ENCODE peak calls at places on chromosomes 6 and 20, in seven cellular contexts. C is GM23338, K is breast epithelium, P is heart right ventricle, M is Panc1, J is suprapubic skin, N is right lobe of liver. T is an unnamed sample.

GRCh38 chr6:91291071-91291470 is 704.2 kb upstream of the MAP3K7 start:
- DNase-seq in C (no peak), K (no peak), P (no peak), M (no peak), J (no peak), N (no peak), T (no peak)

GRCh38 chr20:44409132-44409600 is 53.7 kb downstream of the HNF4A start:
- DNase-seq in C (no peak), K (no peak), P (no peak), M (no peak), J (no peak), N (no peak), T (no peak)

GRCh38 chr20:43976577-43976976 is 61.9 kb downstream of the TOX2 start:
- DNase-seq in C (no peak), K (no peak), P (no peak), M (no peak), J (peak; percentile 3), N (no peak), T (no peak)

GRCh38 chr20:57287007-57287810 is 20.8 kb upstream of the BMP7 start:
- DNase-seq in C (no peak), K (no peak), P (no peak), M (no peak), J (no peak), N (no peak), T (no peak)

GRCh38 chr20:31594558-31595379 is 10.3 kb upstream of the ID1 start:
- DNase-seq in C (peak; percentile 91), K (no peak), P (peak; percentile 67), M (no peak), J (no peak), N (no peak), T (no peak)

GRCh38 chr6:139081485-139081884 is 52.9 kb downstream of the ABRACL start:
- DNase-seq in C (no peak), K (no peak), P (no peak), M (no peak), J (no peak), N (no peak), T (no peak)

GRCh38 chr6:56022678-56023077 is 147.3 kb upstream of the BMP5 start:
- DNase-seq in C (no peak), K (no peak), P (no peak), M (no peak), J (no peak), N (no peak), T (no peak)

GRCh38 chr6:105223242-105223641 is 43.4 kb upstream of the POPDC3 start:
- DNase-seq in C (no peak), K (no peak), P (no peak), M (no peak), J (no peak), N (no peak), T (no peak)

GRCh38 chr20:61927193-61927825 is 138.4 kb downstream of the TAF4 start:
- DNase-seq in C (no peak), K (no peak), P (peak; percentile 2), M (no peak), J (peak; percentile 77), N (no peak), T (no peak)

GRCh38 chr6:53530346-53530745 is 14.6 kb downstream of the GCLC start:
- DNase-seq in C (peak; percentile 72), K (no peak), P (no peak), M (no peak), J (no peak), N (peak; percentile 35), T (no peak)

GRCh38 chr6:166008441-166009369 is 158.9 kb downstream of the TBXT start:
- DNase-seq in C (peak; percentile 56), K (no peak), P (no peak), M (no peak), J (no peak), N (no peak), T (peak; percentile 61)
- H3K27me3 ChIP-seq in C (peaks cover 81% of the 10 kb centered on the region), K (no peaks in the 10 kb centered on the region), P (peaks cover 78% of the 10 kb centered on the region), M (peaks cover 20% of the 10 kb centered on the region), J (peaks cover 67% of the 10 kb centered on the region), N (no peaks in the 10 kb centered on the region), T (peaks cover 4% of the 10 kb centered on the region)

GRCh38 chr6:35415065-35415880 is 36.9 kb upstream of the FANCE start:
- DNase-seq in C (peak; percentile 81), K (peak; percentile 83), P (peak; percentile 58), M (no peak), J (no peak), N (peak; percentile 80), T (peak; percentile 78)
- TF ChIP-seq CTCF in C (peak; percentile 53), K (peak; percentile 59), P (peak; percentile 66), M (peak; percentile 77), J (peak; percentile 24), N (peak; percentile 65), T (peak; percentile 41)

DNA sequence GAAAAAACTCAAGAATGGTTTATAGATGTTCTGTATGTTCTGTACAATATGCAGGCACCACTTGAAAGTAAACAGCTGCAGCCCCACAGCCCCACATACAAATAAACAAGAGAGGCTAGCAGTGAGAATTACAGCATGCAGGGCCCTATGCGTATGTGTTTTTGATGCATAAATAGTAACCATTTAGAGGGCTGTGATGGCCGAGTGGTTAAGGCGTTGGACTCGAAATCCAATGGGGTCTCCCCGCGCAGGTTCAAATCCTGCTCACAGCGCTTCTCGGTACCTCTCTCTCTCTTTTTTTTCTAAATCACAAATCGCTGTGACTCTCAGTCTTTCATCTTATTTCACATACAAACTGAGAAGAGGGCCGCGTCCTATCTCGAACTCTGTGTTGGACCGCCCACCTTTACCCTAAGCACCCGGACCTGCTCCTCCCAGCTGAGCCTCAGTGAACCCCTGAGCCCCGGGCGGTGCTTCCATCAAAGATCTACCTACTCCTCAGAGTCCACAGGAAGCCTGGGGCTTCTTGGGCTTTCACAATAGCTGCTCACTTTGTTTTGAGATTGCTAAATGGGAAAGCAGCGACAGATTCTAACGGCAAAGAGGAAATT is 37.7 kb upstream of the PRSS16 start:
- DNase-seq in C (peak; percentile 40), K (no peak), P (no peak), M (peak; percentile 64), J (no peak), N (no peak), T (no peak)
- H3K27me3 ChIP-seq in C (peaks cover 19% of the 10 kb centered on the region), K (no peaks in the 10 kb centered on the region), P (peaks cover 91% of the 10 kb centered on the region), M (no peaks in the 10 kb centered on the region), J (peaks cover 75% of the 10 kb centered on the region), N (peaks cover 4% of the 10 kb centered on the region), T (peaks cover 3% of the 10 kb centered on the region)

DNA sequence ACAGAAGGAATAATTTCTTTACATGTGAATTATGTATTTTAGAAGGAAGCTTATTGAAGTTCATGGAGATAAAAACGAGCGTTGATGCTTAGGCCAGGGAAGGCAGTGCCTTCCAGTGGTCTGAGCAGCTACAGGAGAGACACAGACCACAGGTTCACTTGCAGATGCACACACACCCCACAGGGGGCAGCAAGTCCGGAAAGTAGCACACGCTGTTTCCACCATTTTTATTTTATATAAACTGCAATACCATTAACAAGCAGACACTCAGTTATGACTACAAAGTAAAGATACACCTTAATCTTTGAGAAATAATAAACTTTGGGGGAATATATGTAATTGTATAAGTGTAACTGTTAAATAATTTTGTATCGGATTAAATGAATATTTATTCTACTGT is 13.5 kb upstream of the DACT2 start:
- DNase-seq in C (peak; percentile 45), K (no peak), P (no peak), M (no peak), J (no peak), N (no peak), T (no peak)
- TF ChIP-seq CTCF in C (peak; percentile 73), K (no peak), P (no peak), M (peak; percentile 90), J (no peak), N (peak; percentile 28), T (peak; percentile 36)

GRCh38 chr20:15139522-15139921 is 802.1 kb upstream of the FLRT3 start:
- DNase-seq in C (no peak), K (no peak), P (no peak), M (no peak), J (no peak), N (no peak), T (no peak)

GRCh38 chr20:15143478-15143877 is 806.1 kb upstream of the FLRT3 start:
- DNase-seq in C (no peak), K (no peak), P (no peak), M (no peak), J (no peak), N (no peak), T (no peak)

GRCh38 chr20:15141880-15142279 is 804.5 kb upstream of the FLRT3 start:
- DNase-seq in C (no peak), K (no peak), P (no peak), M (no peak), J (no peak), N (no peak), T (no peak)

DNA sequence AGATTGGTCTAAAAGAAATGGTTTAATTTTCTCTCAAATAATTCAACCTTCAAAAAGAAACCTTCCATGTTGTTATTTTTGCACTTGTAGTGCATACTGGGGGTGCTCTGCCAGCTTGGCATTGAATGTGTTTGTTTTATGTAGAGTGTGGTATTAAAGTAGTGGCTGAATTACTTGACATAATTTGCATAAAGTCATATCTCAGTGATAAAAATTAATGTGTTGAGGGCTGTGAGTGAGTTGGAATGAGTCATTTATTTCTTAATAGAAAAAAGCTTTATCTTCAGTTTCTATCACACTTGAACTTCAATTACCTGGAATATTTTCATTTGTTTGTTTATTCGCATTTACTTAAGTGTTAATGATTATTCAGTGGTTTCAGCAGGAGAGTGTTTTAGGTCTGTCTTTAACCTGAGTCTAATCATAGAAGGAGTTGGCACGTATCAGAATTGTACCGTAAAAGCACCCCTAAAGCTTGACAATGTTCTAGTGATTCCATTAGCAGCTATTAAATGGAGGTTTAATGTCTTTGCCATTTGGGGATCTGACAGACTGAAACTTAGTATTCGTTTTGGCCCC is 801.2 kb upstream of the FLRT3 start:
- DNase-seq in C (no peak), K (no peak), P (no peak), M (no peak), J (no peak), N (no peak), T (no peak)
- H3K27me3 ChIP-seq in C (no peaks in the 10 kb centered on the region), K (no peaks in the 10 kb centered on the region), P (no peaks in the 10 kb centered on the region), M (no peaks in the 10 kb centered on the region), J (no peaks in the 10 kb centered on the region), N (no peaks in the 10 kb centered on the region), T (no peaks in the 10 kb centered on the region)

GRCh38 chr6:16711551-16712249 is 49.6 kb downstream of the ATXN1 start:
- DNase-seq in C (no peak), K (no peak), P (no peak), M (peak; percentile 82), J (no peak), N (no peak), T (no peak)
- TF ChIP-seq CTCF in C (no peak), K (no peak), P (no peak), M (peak; percentile 80), J (no peak), N (no peak), T (no peak)

DNA sequence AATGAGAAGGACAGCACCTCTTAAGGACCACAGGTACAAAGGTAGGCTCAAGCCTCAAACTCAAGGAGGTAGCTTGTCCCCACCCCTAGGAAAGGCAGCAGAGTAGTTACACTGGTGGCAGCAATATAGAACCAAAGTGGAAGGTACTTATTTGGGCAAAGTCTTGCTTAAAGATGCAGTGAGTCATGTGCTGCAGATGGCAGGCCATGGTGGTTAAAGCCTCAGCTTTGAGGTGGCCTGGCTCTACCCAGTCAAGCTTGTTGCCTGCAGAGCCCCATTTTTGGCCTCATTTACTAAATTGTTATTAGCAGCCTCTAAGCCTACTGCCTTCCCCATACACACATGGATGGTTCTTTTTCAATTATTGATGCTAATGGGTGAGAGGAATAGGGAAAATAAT is 146.0 kb downstream of the ELOVL4 start:
- DNase-seq in C (no peak), K (no peak), P (no peak), M (no peak), J (no peak), N (no peak), T (no peak)
- H3K27me3 ChIP-seq in C (no peaks in the 10 kb centered on the region), K (no peaks in the 10 kb centered on the region), P (peaks cover 7% of the 10 kb centered on the region), M (no peaks in the 10 kb centered on the region), J (no peaks in the 10 kb centered on the region), N (no peaks in the 10 kb centered on the region), T (no peaks in the 10 kb centered on the region)